ENCODE peak calls at places on chromosomes 11 and 22, in six cellular contexts. One of them, this sample, is unnamed.

GRCh38 chr11:7442588-7443215 is 42.6 kb upstream of the OLFML1 start:
- DNase-seq in trophoblast cell: peak
- DNase-seq in mesenchymal stem cell: peak
- DNase-seq in IMR-90: peak
- DNase-seq in H9: peak
- DNase-seq in H1: peak
- DNase-seq in this sample: peak

GRCh38 chr11:117819096-117820040 is 5.2 kb downstream of the FXYD2 start:
- DNase-seq in trophoblast cell: peak
- DNase-seq in mesenchymal stem cell: peak
- DNase-seq in IMR-90: peak
- DNase-seq in H9: peak
- DNase-seq in H1: peak
- DNase-seq in this sample: peak

GRCh38 chr11:3173795-3174194 is 8.7 kb upstream of the OSBPL5 start:
- DNase-seq in trophoblast cell: no peak
- DNase-seq in mesenchymal stem cell: no peak
- DNase-seq in IMR-90: no peak
- DNase-seq in H9: no peak
- DNase-seq in H1: no peak
- DNase-seq in this sample: no peak

GRCh38 chr22:37401861-37402506 is 25.3 kb downstream of the ELFN2 start:
- DNase-seq in trophoblast cell: no peak
- DNase-seq in mesenchymal stem cell: no peak
- DNase-seq in IMR-90: no peak
- DNase-seq in H9: no peak
- DNase-seq in H1: no peak
- DNase-seq in this sample: no peak

GRCh38 chr11:18313985-18314763 is 7.8 kb downstream of the HPS5 start:
- DNase-seq in trophoblast cell: peak
- DNase-seq in mesenchymal stem cell: peak
- DNase-seq in IMR-90: peak
- DNase-seq in H9: no peak
- DNase-seq in H1: no peak
- DNase-seq in this sample: no peak

GRCh38 chr11:31818874-31819331 is 7.8 kb upstream of the PAX6 start:
- DNase-seq in trophoblast cell: no peak
- DNase-seq in mesenchymal stem cell: no peak
- DNase-seq in IMR-90: no peak
- DNase-seq in H9: peak
- DNase-seq in H1: peak
- DNase-seq in this sample: peak

GRCh38 chr11:124920870-124921609 is 2.0 kb downstream of the HEPN1 start:
- DNase-seq in trophoblast cell: peak
- DNase-seq in mesenchymal stem cell: peak
- DNase-seq in IMR-90: peak
- DNase-seq in H9: peak
- DNase-seq in H1: peak
- DNase-seq in this sample: peak

GRCh38 chr22:46061431-46062231 is 84.7 kb upstream of the WNT7B start:
- DNase-seq in trophoblast cell: no peak
- DNase-seq in mesenchymal stem cell: no peak
- DNase-seq in IMR-90: no peak
- DNase-seq in H9: peak
- DNase-seq in H1: peak
- DNase-seq in this sample: peak

GRCh38 chr11:130209128-130209932 is 49.7 kb downstream of the ST14 start:
- DNase-seq in trophoblast cell: no peak
- DNase-seq in mesenchymal stem cell: no peak
- DNase-seq in IMR-90: no peak
- DNase-seq in H9: peak
- DNase-seq in H1: peak
- DNase-seq in this sample: no peak

GRCh38 chr22:49838771-49839717 is 11.4 kb upstream of the BRD1 start:
- DNase-seq in trophoblast cell: peak
- DNase-seq in mesenchymal stem cell: no peak
- DNase-seq in IMR-90: peak
- DNase-seq in H9: peak
- DNase-seq in H1: peak
- DNase-seq in this sample: no peak

GRCh38 chr11:40291304-40292100 is 1168.0 kb downstream of the LRRC4C start:
- DNase-seq in trophoblast cell: no peak
- DNase-seq in mesenchymal stem cell: peak
- DNase-seq in IMR-90: no peak
- DNase-seq in H9: no peak
- DNase-seq in H1: no peak
- DNase-seq in this sample: no peak

DNA sequence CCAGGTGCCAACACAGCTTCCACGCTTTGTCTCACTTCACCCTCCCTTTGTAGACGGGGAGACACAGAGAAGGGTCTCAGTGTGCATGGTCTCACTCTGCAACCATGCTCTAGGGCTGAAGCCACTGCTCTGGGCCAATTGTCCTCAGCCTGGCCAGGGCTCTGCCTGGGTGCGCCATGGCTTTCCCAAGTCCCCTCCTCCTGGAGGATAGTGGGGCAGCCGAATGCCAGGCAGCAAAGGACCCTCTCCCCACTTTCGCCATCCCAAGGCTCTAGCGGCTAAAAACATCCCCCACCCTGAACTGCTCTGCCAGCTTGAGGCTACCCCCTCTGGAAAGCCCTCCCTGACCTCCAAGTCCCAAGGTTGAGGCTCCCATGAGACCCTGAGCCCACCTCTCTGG is 20.4 kb upstream of the MYEOV start:
- DNase-seq in trophoblast cell: no peak
- DNase-seq in mesenchymal stem cell: no peak
- DNase-seq in IMR-90: no peak
- DNase-seq in H9: no peak
- DNase-seq in H1: no peak
- DNase-seq in this sample: no peak
- H4K91ac ChIP-seq in trophoblast cell: no peak
- H4K91ac ChIP-seq in mesenchymal stem cell: no peak
- H4K91ac ChIP-seq in IMR-90: no peak
- H4K91ac ChIP-seq in H9: no peak
- H4K91ac ChIP-seq in H1: no peak
- H4K91ac ChIP-seq in this sample: no peak

DNA sequence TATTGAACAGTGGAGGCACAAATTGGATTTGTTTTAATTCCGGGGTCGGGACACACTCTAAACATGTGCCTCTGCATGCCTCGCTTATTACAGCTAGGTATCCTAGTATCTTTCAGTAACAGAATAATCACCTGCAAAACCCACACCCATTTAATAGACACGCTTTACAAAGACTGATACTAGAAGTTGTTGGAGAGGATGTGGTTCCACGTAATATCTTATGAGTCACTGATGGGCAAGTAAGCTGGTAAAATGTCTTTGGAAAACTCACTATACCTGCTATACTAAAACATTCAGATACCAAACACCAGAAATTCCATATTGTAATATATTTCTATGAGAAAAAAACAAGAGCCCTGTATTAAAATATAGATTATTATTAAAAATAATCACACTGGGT is 84.0 kb downstream of the GGTLC2 start:
- DNase-seq in trophoblast cell: no peak
- DNase-seq in mesenchymal stem cell: no peak
- DNase-seq in IMR-90: no peak
- DNase-seq in H9: no peak
- DNase-seq in H1: no peak
- DNase-seq in this sample: no peak
- H3K27ac ChIP-seq in trophoblast cell: no peak
- H3K27ac ChIP-seq in mesenchymal stem cell: no peak
- H3K27ac ChIP-seq in IMR-90: no peak
- H3K27ac ChIP-seq in H9: no peak
- H3K27ac ChIP-seq in H1: no peak
- H3K27ac ChIP-seq in this sample: no peak

GRCh38 chr22:32430352-32430751 is 18.3 kb upstream of the RTCB start:
- DNase-seq in trophoblast cell: no peak
- DNase-seq in mesenchymal stem cell: no peak
- DNase-seq in IMR-90: no peak
- DNase-seq in H9: no peak
- DNase-seq in H1: no peak
- DNase-seq in this sample: no peak

GRCh38 chr22:32422062-32422461 is 10.0 kb upstream of the RTCB start:
- DNase-seq in trophoblast cell: peak
- DNase-seq in mesenchymal stem cell: no peak
- DNase-seq in IMR-90: no peak
- DNase-seq in H9: no peak
- DNase-seq in H1: no peak
- DNase-seq in this sample: no peak

GRCh38 chr22:32421484-32421883 is 9.4 kb upstream of the RTCB start:
- DNase-seq in trophoblast cell: no peak
- DNase-seq in mesenchymal stem cell: no peak
- DNase-seq in IMR-90: no peak
- DNase-seq in H9: no peak
- DNase-seq in H1: no peak
- DNase-seq in this sample: no peak

GRCh38 chr22:32423664-32424063 is 11.6 kb upstream of the RTCB start:
- DNase-seq in trophoblast cell: no peak
- DNase-seq in mesenchymal stem cell: no peak
- DNase-seq in IMR-90: no peak
- DNase-seq in H9: no peak
- DNase-seq in H1: no peak
- DNase-seq in this sample: no peak

DNA sequence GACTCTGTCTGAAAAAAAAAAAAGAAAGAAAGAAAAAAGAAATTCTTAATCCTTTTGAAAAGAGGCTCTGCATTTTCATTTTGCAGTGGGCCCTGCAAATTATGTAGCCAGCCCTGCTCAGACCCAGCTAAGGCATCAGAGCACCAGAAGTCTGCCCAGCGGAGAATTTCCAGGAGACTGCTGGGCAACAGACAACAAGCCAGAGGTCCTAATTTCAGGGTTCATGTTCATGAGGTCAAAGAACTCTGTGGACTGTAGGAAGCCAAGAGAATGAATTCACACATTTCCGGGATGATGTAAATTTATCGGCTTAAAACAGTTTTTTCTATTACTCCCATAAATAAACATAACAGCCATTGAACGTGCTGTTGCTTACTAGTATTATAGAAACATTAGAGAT is 14.8 kb upstream of the RTCB start:
- DNase-seq in trophoblast cell: no peak
- DNase-seq in mesenchymal stem cell: no peak
- DNase-seq in IMR-90: no peak
- DNase-seq in H9: no peak
- DNase-seq in H1: no peak
- DNase-seq in this sample: no peak
- H4K91ac ChIP-seq in trophoblast cell: no peak
- H4K91ac ChIP-seq in mesenchymal stem cell: no peak
- H4K91ac ChIP-seq in IMR-90: no peak
- H4K91ac ChIP-seq in H9: no peak
- H4K91ac ChIP-seq in H1: no peak
- H4K91ac ChIP-seq in this sample: no peak

GRCh38 chr11:65607614-65608426 is 6.2 kb downstream of the MAP3K11 start:
- DNase-seq in trophoblast cell: no peak
- DNase-seq in mesenchymal stem cell: no peak
- DNase-seq in IMR-90: no peak
- DNase-seq in H9: no peak
- DNase-seq in H1: no peak
- DNase-seq in this sample: no peak
- H3K27ac ChIP-seq in trophoblast cell: no peak
- H3K27ac ChIP-seq in mesenchymal stem cell: no peak
- H3K27ac ChIP-seq in IMR-90: no peak
- H3K27ac ChIP-seq in H9: no peak
- H3K27ac ChIP-seq in H1: no peak
- H3K27ac ChIP-seq in this sample: no peak

GRCh38 chr11:67275606-67276409 is 9.5 kb downstream of the GRK2 start:
- DNase-seq in trophoblast cell: no peak
- DNase-seq in mesenchymal stem cell: no peak
- DNase-seq in IMR-90: no peak
- DNase-seq in H9: no peak
- DNase-seq in H1: no peak
- DNase-seq in this sample: no peak

GRCh38 chr11:67272327-67273259 is 6.3 kb downstream of the GRK2 start:
- DNase-seq in trophoblast cell: no peak
- DNase-seq in mesenchymal stem cell: no peak
- DNase-seq in IMR-90: no peak
- DNase-seq in H9: no peak
- DNase-seq in H1: no peak
- DNase-seq in this sample: no peak

GRCh38 chr11:67276821-67277230 is 10.6 kb downstream of the GRK2 start:
- DNase-seq in trophoblast cell: no peak
- DNase-seq in mesenchymal stem cell: no peak
- DNase-seq in IMR-90: peak
- DNase-seq in H9: peak
- DNase-seq in H1: no peak
- DNase-seq in this sample: no peak

GRCh38 chr11:67273260-67273990 is 7.2 kb downstream of the GRK2 start:
- DNase-seq in trophoblast cell: no peak
- DNase-seq in mesenchymal stem cell: no peak
- DNase-seq in IMR-90: no peak
- DNase-seq in H9: no peak
- DNase-seq in H1: no peak
- DNase-seq in this sample: no peak

DNA sequence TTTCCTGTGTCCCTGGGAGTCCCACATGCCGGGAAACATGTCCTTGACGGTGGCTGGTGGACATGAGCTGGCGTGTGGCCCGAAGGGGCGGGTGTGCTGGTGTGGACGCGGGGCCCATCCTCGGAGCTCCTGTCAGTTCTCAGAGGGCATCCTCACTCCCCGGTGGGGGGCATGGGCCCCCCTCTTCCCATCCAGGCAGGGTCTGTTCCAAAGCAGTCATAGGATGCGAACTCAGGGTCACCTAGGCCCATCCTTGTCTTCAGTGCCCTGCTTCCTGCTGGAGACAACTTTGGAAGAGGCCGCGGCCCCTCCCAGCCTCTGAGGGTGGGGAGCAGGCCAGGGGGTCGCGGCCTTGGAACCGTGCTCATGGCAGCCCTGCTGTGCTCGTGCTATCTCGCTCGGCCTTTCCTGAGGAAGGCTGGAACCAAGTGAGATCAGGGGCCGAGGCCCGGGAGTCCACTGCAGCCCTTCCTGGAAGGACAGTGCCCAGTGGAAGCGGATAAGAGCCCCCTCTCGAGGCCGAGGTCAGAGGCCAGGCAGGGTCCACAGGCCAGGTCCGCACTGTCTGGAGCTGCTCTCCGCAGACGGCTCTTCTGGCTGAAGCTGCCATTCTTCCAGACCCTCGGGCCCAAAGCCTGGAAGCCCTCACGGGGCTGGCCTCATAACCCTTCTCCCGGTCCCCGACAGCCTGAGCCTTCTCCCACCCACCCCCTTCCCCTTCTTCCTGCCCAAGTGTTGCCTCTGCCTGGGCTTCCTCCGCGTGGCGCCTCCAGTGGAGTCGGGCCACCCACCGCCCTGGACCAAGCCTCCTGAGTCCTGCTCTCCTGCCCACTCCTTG is 8.7 kb downstream of the GRK2 start:
- DNase-seq in trophoblast cell: no peak
- DNase-seq in mesenchymal stem cell: no peak
- DNase-seq in IMR-90: no peak
- DNase-seq in H9: no peak
- DNase-seq in H1: no peak
- DNase-seq in this sample: no peak
- H4K91ac ChIP-seq in trophoblast cell: no peak
- H4K91ac ChIP-seq in mesenchymal stem cell: peak
- H4K91ac ChIP-seq in IMR-90: peak
- H4K91ac ChIP-seq in H9: no peak
- H4K91ac ChIP-seq in H1: no peak
- H4K91ac ChIP-seq in this sample: no peak

This sample was measured in neuronal stem cell.